ENCODE peak calls at places on chromosomes 6 and 20, in five cellular contexts. T is adipocyte; O is endothelial cell; L is activated T-cell treated with anti-CD3 and anti-CD28 coated beads, Interleukin-2, amount 50 U/mL, for 24 hours; X is glutamatergic neuron. D is an unnamed sample.

GRCh38 chr6:82924799-82925535 is 140.7 kb downstream of the UBE3D start:
- DNase-seq in L (no peak), T (peak), O (no peak), X (no peak), D (no peak)

GRCh38 chr6:80214436-80215022 is 108.1 kb downstream of the BCKDHB start:
- DNase-seq in T (peak), X (peak), L (no peak), O (peak), D (no peak)

GRCh38 chr6:42250509-42250908 is 32.8 kb upstream of the MRPS10 start:
- DNase-seq in T (no peak), X (no peak), O (no peak), L (no peak), D (no peak)

GRCh38 chr20:7971536-7972285 is 31.5 kb upstream of the HAO1 start:
- DNase-seq in L (no peak), X (no peak), T (no peak), O (no peak), D (no peak)

GRCh38 chr6:37171141-37171969 is 1.4 kb downstream of the PIM1 start:
- DNase-seq in T (peak), X (peak), O (peak), L (peak), D (no peak)

GRCh38 chr6:31676322-31676903 is 4.5 kb downstream of the LY6G5C start:
- DNase-seq in X (no peak), O (no peak), T (no peak), L (no peak), D (no peak)

GRCh38 chr6:128520436-128521301 is at the start of gene PTPRK:
- DNase-seq in T (peak), X (peak), O (peak), L (peak), D (no peak)

GRCh38 chr20:34820805-34821578 is 4.5 kb downstream of the NCOA6 start:
- DNase-seq in L (no peak), O (no peak), X (no peak), T (no peak), D (no peak)

GRCh38 chr20:5001174-5002076 is at the start of gene SLC23A2:
- DNase-seq in X (peak), O (peak), T (peak), L (peak), D (no peak)

GRCh38 chr6:89501239-89501638 is 68.3 kb downstream of the ANKRD6 start:
- DNase-seq in O (no peak), L (no peak), T (peak), X (no peak), D (no peak)

GRCh38 chr6:165109011-165109410 is 200.4 kb downstream of the C6orf118 start:
- DNase-seq in O (no peak), X (no peak), T (no peak), L (no peak), D (no peak)

GRCh38 chr6:115894426-115894992 is 166.2 kb downstream of the FRK start:
- DNase-seq in X (no peak), O (no peak), T (no peak), L (no peak), D (no peak)

GRCh38 chr20:37515876-37516275 is 5.2 kb upstream of the NNAT start:
- DNase-seq in T (no peak), O (no peak), L (no peak), X (no peak), D (no peak)

GRCh38 chr20:61450549-61450948 is 198.5 kb downstream of the CDH4 start:
- DNase-seq in L (no peak), X (no peak), O (no peak), T (no peak), D (no peak)